ENCODE peak calls at places on chromosomes 2 and 18, in six cellular contexts. J is T-helper 1 cell, U is NCI-H345, I is GM13977, G is H4, A is mucosa of gallbladder. R is an unnamed sample.

GRCh38 chr2:226185613-226186211 is 613.9 kb downstream of the IRS1 start:
- DNase-seq in J (no peak), U (no peak), I (no peak), G (peak), A (no peak), R (no peak)

GRCh38 chr2:45128580-45128997 is 119.3 kb upstream of the SIX2 start:
- DNase-seq in J (no peak), U (no peak), I (no peak), G (peak), A (no peak), R (no peak)

GRCh38 chr2:215657844-215658243 is 222.0 kb upstream of the FN1 start:
- DNase-seq in J (no peak), U (no peak), I (no peak), G (peak), A (no peak), R (no peak)

GRCh38 chr2:121809607-121810006 is 54.2 kb downstream of the TSN start:
- DNase-seq in J (no peak), U (no peak), I (no peak), G (no peak), A (no peak), R (no peak)

GRCh38 chr2:200901459-200902072 is 12.4 kb downstream of the NIF3L1 start:
- DNase-seq in J (peak), U (peak), I (peak), G (peak), A (peak), R (peak)

GRCh38 chr2:156455366-156455975 is 19.3 kb downstream of the GPD2 start:
- DNase-seq in J (no peak), U (no peak), I (no peak), G (peak), A (no peak), R (no peak)

GRCh38 chr18:26902296-26902695 is 36.8 kb upstream of the AQP4 start:
- DNase-seq in J (no peak), U (no peak), I (no peak), G (no peak), A (no peak), R (no peak)

GRCh38 chr2:143946436-143947385 is 573.2 kb downstream of the ZEB2 start:
- DNase-seq in J (no peak), U (no peak), I (no peak), G (no peak), A (no peak), R (no peak)

GRCh38 chr18:22088029-22088428 is 81.4 kb upstream of the GATA6 start:
- DNase-seq in J (no peak), U (no peak), I (no peak), G (no peak), A (peak), R (no peak)

GRCh38 chr18:37249895-37250618 is 315.5 kb downstream of the CELF4 start:
- DNase-seq in J (no peak), U (no peak), I (no peak), G (no peak), A (peak), R (no peak)

GRCh38 chr2:164203131-164203530 is 418.2 kb downstream of the GRB14 start:
- DNase-seq in J (no peak), U (no peak), I (no peak), G (no peak), A (no peak), R (no peak)

GRCh38 chr2:131034122-131035051 is 58.9 kb downstream of the FAM168B start:
- DNase-seq in J (no peak), U (peak), I (no peak), G (no peak), A (no peak), R (no peak)

GRCh38 chr2:12555012-12555645 is 161.6 kb upstream of the TRIB2 start:
- DNase-seq in J (no peak), U (no peak), I (no peak), G (no peak), A (no peak), R (peak)

GRCh38 chr2:201396595-201396994 is 39.5 kb upstream of the FLACC1 start:
- DNase-seq in J (no peak), U (no peak), I (no peak), G (no peak), A (no peak), R (no peak)

GRCh38 chr2:64854773-64855237 is 134.4 kb upstream of the SLC1A4 start:
- DNase-seq in J (no peak), U (no peak), I (no peak), G (peak), A (peak), R (no peak)

GRCh38 chr2:186644791-186645190 is 49.1 kb upstream of the FAM171B start:
- DNase-seq in J (no peak), U (no peak), I (no peak), G (no peak), A (no peak), R (no peak)

GRCh38 chr2:68487773-68488355 is 20.5 kb downstream of the APLF start:
- DNase-seq in J (no peak), U (peak), I (peak), G (peak), A (no peak), R (peak)

GRCh38 chr2:59963157-59963556 is 590.3 kb downstream of the BCL11A start:
- DNase-seq in J (no peak), U (no peak), I (no peak), G (no peak), A (no peak), R (no peak)

GRCh38 chr2:98114643-98115355 is 27.8 kb downstream of the VWA3B start:
- DNase-seq in J (no peak), U (no peak), I (no peak), G (no peak), A (no peak), R (no peak)

GRCh38 chr2:160615706-160616105 is 122.1 kb upstream of the RBMS1 start:
- DNase-seq in J (no peak), U (no peak), I (no peak), G (no peak), A (no peak), R (no peak)

GRCh38 chr18:8661754-8662573 is 43.4 kb upstream of the MTCL1 start:
- DNase-seq in J (no peak), U (peak), I (no peak), G (no peak), A (no peak), R (no peak)

GRCh38 chr18:23585007-23585871 is 1.1 kb downstream of the NPC1 start:
- DNase-seq in J (no peak), U (peak), I (peak), G (no peak), A (no peak), R (peak)

GRCh38 chr18:48441405-48441881 is 32.3 kb upstream of the ZBTB7C start:
- DNase-seq in J (no peak), U (peak), I (no peak), G (no peak), A (no peak), R (no peak)

GRCh38 chr2:18467727-18468363 is 92.6 kb downstream of the RDH14 start:
- DNase-seq in J (no peak), U (no peak), I (no peak), G (no peak), A (no peak), R (no peak)

GRCh38 chr2:43169987-43170732 is 56.2 kb downstream of the ZFP36L2 start:
- DNase-seq in J (peak), U (no peak), I (peak), G (no peak), A (peak), R (peak)

GRCh38 chr2:15472133-15472532 is 89.0 kb downstream of the NBAS start:
- DNase-seq in J (no peak), U (peak), I (no peak), G (no peak), A (no peak), R (no peak)

GRCh38 chr2:172596776-172597175 is 40.9 kb downstream of the PDK1 start:
- DNase-seq in J (no peak), U (no peak), I (no peak), G (no peak), A (no peak), R (no peak)

GRCh38 chr2:201235865-201236811 is 24.2 kb upstream of the CASP8 start:
- DNase-seq in J (peak), U (peak), I (peak), G (peak), A (peak), R (peak)

GRCh38 chr18:8969639-8970378 is 132.7 kb upstream of the NDUFV2 start:
- DNase-seq in J (no peak), U (no peak), I (no peak), G (no peak), A (no peak), R (no peak)

GRCh38 chr18:79496237-79496977 is 100.7 kb downstream of the NFATC1 start:
- DNase-seq in J (no peak), U (no peak), I (no peak), G (no peak), A (no peak), R (no peak)

GRCh38 chr2:203238329-203238710 is 498 bp upstream of the CYP20A1 start:
- DNase-seq in J (no peak), U (peak), I (no peak), G (no peak), A (peak), R (no peak)

GRCh38 chr2:207133862-207134519 is 31.8 kb downstream of the KLF7 start:
- DNase-seq in J (no peak), U (no peak), I (no peak), G (peak), A (peak), R (no peak)

GRCh38 chr18:24603151-24603550 is 142.7 kb downstream of the HRH4 start:
- DNase-seq in J (no peak), U (no peak), I (no peak), G (no peak), A (no peak), R (no peak)